ENCODE peak calls at places on chromosome X, in four cellular contexts. H is chondrocyte, G is AG04450, I is MCF 10A. S is an unnamed sample.

GRCh38 chrX:153939573-153939972 is 4.7 kb upstream of the NAA10 start:
- DNase-seq in H (no peak), G (no peak), I (no peak), S (no peak)

GRCh38 chrX:119237526-119238035 is 1.5 kb downstream of the PGRMC1 start:
- DNase-seq in H (no peak), G (no peak), I (no peak), S (peak; percentile 0)

GRCh38 chrX:53362439-53362838 is 60.0 kb downstream of the SMC1A start:
- DNase-seq in H (no peak), G (no peak), I (no peak), S (no peak)

GRCh38 chrX:12447448-12448154 is 309.3 kb downstream of the FRMPD4 start:
- DNase-seq in H (no peak), G (peak; percentile 81), I (peak; percentile 80), S (peak; percentile 88)

GRCh38 chrX:119996600-119997524 is 53.3 kb upstream of the NKAP start:
- DNase-seq in H (no peak), G (no peak), I (no peak), S (no peak)

GRCh38 chrX:33721927-33722326 is 410.2 kb downstream of the FAM47A start:
- DNase-seq in H (no peak), G (no peak), I (no peak), S (no peak)

GRCh38 chrX:8289523-8289922 is 118.5 kb upstream of the VCX2 start:
- DNase-seq in H (no peak), G (no peak), I (peak; percentile 33), S (peak; percentile 31)

GRCh38 chrX:108312011-108312410 is 126.2 kb downstream of the COL4A6 start:
- DNase-seq in H (no peak), G (no peak), I (no peak), S (peak; percentile 32)

GRCh38 chrX:134688839-134689238 is 30.6 kb upstream of the PLAC1 start:
- DNase-seq in H (no peak), G (no peak), I (peak; percentile 47), S (peak; percentile 69)

GRCh38 chrX:129932137-129932791 is 26.3 kb downstream of the UTP14A start:
- DNase-seq in H (no peak), G (peak; percentile 63), I (peak; percentile 78), S (peak; percentile 82)

GRCh38 chrX:108945883-108946523 is 209.6 kb upstream of the IRS4 start:
- DNase-seq in H (no peak), G (no peak), I (peak; percentile 11), S (peak; percentile 14)

GRCh38 chrX:45164021-45164621 is 36.6 kb downstream of the DIPK2B start:
- DNase-seq in H (no peak), G (no peak), I (no peak), S (no peak)

GRCh38 chrX:129690435-129690834 is 35.7 kb upstream of the APLN start:
- DNase-seq in H (no peak), G (no peak), I (no peak), S (no peak)

GRCh38 chrX:49309401-49309981 is 6.0 kb downstream of the GAGE10 start:
- DNase-seq in H (no peak), G (no peak), I (no peak), S (peak; percentile 2)

GRCh38 chrX:16664059-16664458 is 14.1 kb downstream of the S100G start:
- DNase-seq in H (no peak), G (no peak), I (no peak), S (no peak)

GRCh38 chrX:12974217-12974796 is 603 bp upstream of the TMSB4X start:
- DNase-seq in H (no peak), G (no peak), I (peak; percentile 56), S (peak; percentile 54)

GRCh38 chrX:125762954-125763353 is 403.1 kb downstream of the DCAF12L2 start:
- DNase-seq in H (no peak), G (no peak), I (no peak), S (no peak)

GRCh38 chrX:65874110-65874509 is 165.8 kb downstream of the VSIG4 start:
- DNase-seq in H (no peak), G (no peak), I (no peak), S (no peak)

GRCh38 chrX:65866146-65866545 is 173.7 kb downstream of the VSIG4 start:
- DNase-seq in H (no peak), G (no peak), I (no peak), S (peak; percentile 5)

GRCh38 chrX:65874765-65875164 is 165.1 kb downstream of the VSIG4 start:
- DNase-seq in H (no peak), G (no peak), I (peak; percentile 30), S (peak; percentile 59)

GRCh38 chrX:65866762-65867161 is 173.1 kb downstream of the VSIG4 start:
- DNase-seq in H (no peak), G (no peak), I (no peak), S (no peak)

GRCh38 chrX:65871671-65872311 is 168.1 kb downstream of the VSIG4 start:
- DNase-seq in H (no peak), G (no peak), I (peak; percentile 84), S (peak; percentile 85)
- TF ChIP-seq CTCF in H (no peak), G (no peak), I (peak; percentile 16), S (peak; percentile 57)

DNA sequence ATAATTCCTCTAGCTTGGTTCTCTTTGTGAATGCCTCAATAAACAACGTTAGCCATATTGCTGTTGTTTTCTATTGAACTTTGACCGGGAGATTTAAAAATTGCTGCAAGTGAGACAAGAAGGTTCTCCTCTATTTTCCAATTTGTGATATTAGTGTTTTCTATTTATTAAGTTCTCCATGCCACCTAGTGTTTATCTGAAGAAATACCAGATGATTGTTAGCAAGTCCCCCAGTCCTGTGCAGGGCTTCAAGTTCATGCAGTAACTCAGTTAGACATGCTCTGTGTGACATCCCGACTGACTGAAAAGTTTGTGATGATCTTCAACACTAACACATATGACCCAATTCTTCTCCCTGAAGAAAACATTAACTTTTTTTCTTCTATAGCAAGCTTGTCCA is 31.5 kb upstream of the TFDP3 start:
- DNase-seq in H (no peak), G (no peak), I (peak; percentile 11), S (peak; percentile 13)
- TF ChIP-seq CTCF in H (peak; percentile 70), G (no peak), I (peak; percentile 4), S (peak; percentile 26)

GRCh38 chrX:11424903-11425674 is 131.9 kb downstream of the AMELX start:
- DNase-seq in H (no peak), G (no peak), I (no peak), S (no peak)

GRCh38 chrX:11429543-11430085 is 136.4 kb downstream of the AMELX start:
- DNase-seq in H (no peak), G (no peak), I (no peak), S (peak; percentile 19)

GRCh38 chrX:11430266-11430665 is 137.1 kb downstream of the AMELX start:
- DNase-seq in H (no peak), G (no peak), I (peak; percentile 25), S (peak; percentile 59)

GRCh38 chrX:11426712-11427081 is 133.5 kb downstream of the AMELX start:
- DNase-seq in H (no peak), G (no peak), I (no peak), S (no peak)

DNA sequence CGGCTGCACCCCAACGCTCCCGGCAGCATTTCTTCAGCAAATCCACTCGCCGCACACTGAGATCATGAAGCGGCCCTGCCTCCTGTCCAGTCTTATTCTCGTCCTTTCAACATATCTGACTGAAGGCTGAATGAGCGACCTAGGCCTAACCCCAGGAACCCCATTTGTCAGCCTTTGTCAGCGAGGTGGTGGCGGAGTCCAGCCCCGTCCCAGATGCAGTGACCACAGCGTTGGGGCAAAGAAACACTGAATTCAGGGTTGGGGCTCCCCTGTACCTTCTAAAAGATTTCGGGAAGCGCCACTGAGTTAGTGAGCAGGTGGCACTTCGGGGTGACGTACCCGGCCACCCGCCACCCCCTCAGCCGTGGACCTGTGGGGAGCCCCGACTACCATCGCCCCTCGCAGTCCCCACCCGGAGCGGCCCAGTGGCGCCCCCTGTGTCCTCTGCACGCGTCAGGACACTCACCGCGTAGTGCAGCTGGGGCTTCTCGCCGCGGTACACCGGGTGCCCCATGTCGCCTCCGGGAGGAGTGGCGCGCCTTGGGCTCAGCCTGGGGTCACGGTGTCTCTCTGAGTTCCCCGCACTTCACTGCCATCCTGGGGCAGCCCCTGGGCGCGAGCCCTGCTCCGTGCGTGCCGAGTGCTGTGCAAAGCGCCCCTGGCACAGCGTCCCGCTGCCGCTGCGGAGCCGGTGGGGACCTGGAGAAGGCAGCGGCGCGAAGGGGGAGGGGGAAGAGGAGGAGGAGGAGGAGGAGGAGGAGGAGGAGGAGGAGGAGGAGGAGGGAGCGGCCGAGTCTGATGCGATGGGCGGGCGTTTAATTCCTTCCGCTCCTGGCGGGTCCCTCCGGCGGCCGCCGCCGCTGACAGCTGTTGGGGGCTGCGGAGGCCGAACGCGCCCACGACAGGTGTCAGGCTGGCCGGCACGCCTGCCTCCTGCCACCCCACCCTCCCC is 134.1 kb downstream of the AMELX start:
- DNase-seq in H (peak; percentile 89), G (no peak), I (no peak), S (no peak)
- TF ChIP-seq CTCF in H (peak; percentile 70), G (peak; percentile 45), I (no peak), S (no peak)

GRCh38 chrX:22365460-22365859 is 92.7 kb downstream of the CBLL2 start:
- DNase-seq in H (no peak), G (no peak), I (peak; percentile 96), S (peak; percentile 96)
- TF ChIP-seq CTCF in H (no peak), G (no peak), I (no peak), S (no peak)

DNA sequence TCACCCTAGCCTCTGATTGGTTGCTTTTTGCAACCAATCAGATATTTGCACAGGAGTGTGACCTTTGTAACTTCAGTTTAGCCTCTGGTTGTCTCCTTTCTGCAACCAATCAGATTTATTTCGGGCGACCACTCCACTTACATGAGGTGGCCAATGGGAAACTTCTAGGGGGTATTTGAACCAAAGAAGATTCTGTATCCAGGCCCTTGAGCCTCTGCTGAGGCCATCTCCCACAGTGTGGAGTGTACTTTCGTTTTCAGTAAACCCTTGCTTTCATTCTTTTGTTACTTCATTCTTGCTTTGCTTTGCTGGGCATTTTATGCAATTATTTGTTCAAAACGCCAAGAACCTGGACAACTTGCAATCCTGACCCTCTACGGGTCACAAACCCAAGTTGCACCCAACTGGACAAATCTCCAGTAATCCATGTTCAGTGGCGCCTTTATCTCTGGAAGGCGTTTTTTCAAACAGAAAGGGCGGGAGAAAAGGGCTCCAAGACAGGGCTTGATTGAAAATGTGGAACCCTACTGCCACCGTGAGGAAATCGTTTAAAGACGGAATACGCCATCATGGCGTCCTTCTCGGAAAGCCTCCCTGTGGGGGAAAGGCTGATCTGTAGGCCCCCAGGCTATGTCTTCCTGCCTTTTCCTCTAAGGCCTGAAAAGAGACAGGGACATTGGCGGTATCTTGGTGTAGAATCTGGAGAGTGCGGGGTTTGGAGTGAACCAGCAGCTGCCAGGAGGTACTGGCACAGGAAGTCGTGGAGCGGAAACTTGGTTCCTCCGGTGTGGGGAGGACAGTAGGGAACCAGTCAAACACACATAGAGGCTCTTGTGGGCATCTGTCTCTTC is 184.6 kb downstream of the OR13H1 start:
- DNase-seq in H (no peak), G (no peak), I (peak; percentile 93), S (no peak)
- TF ChIP-seq CTCF in H (no peak), G (no peak), I (peak; percentile 52), S (no peak)

DNA sequence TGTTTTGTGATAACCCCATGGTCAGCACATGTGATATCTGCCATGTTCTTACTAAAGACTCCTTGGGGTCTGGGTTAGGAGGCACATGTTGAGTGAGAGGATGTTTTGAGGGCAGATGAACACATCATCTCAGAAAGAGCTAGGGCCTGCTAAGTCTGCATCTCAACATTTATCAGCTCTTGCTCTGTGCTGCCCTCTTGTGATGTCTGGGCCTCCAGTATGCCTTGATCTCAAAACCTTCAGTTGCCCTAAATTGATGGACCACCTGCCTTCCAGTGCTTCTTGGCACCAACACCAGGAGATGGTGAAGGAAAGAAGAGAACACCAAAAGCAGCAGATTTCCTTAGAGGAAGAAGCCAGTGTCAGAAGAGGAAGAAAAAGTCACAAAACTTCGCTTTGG is 22.5 kb downstream of the MID1 start:
- DNase-seq in H (no peak), G (no peak), I (peak; percentile 61), S (peak; percentile 43)
- TF ChIP-seq CTCF in H (peak; percentile 71), G (peak; percentile 49), I (peak; percentile 71), S (peak; percentile 67)

GRCh38 chrX:24024819-24025740 is 1.9 kb downstream of the KLHL15 start:
- DNase-seq in H (peak; percentile 97), G (peak; percentile 84), I (peak; percentile 83), S (peak; percentile 76)
- TF ChIP-seq CTCF in H (peak; percentile 51), G (no peak), I (no peak), S (no peak)

S was measured in epithelial cell of esophagus.